ENCODE peak calls at places on chromosomes 5 and 9, in five cellular contexts. E is neural crest cell, D is upper lobe of left lung, N is breast epithelium, Z is A549. S is an unnamed sample.

GRCh38 chr9:121399883-121400607 is 30.0 kb upstream of the STOM start:
- DNase-seq in E (no peak), D (no peak), N (no peak), Z (peak), S (no peak)

GRCh38 chr5:147321569-147321968 is 86.7 kb downstream of the STK32A start:
- DNase-seq in E (no peak), D (no peak), N (no peak), Z (no peak), S (no peak)

GRCh38 chr5:173742432-173742816 is 126.0 kb upstream of the BOD1 start:
- DNase-seq in E (no peak), D (no peak), N (no peak), Z (no peak), S (no peak)

GRCh38 chr5:107867266-107867665 is 196.5 kb upstream of the EFNA5 start:
- DNase-seq in E (no peak), D (no peak), N (no peak), Z (no peak), S (no peak)

GRCh38 chr5:170121321-170121720 is 15.6 kb downstream of the FOXI1 start:
- DNase-seq in E (no peak), D (no peak), N (no peak), Z (no peak), S (peak)

GRCh38 chr5:53360811-53361210 is 119.6 kb upstream of the FST start:
- DNase-seq in E (no peak), D (no peak), N (no peak), Z (no peak), S (no peak)

GRCh38 chr5:161585798-161586197 is 39.3 kb upstream of the GABRB2 start:
- DNase-seq in E (no peak), D (no peak), N (no peak), Z (no peak), S (no peak)

GRCh38 chr5:88952344-88952743 is 69.4 kb upstream of the MEF2C start:
- DNase-seq in E (no peak), D (no peak), N (no peak), Z (no peak), S (no peak)

GRCh38 chr9:71223953-71224538 is 102.6 kb upstream of the TRPM3 start:
- DNase-seq in E (no peak), D (no peak), N (no peak), Z (no peak), S (no peak)

GRCh38 chr9:24479266-24479665 is 66.4 kb downstream of the IZUMO3 start:
- DNase-seq in E (no peak), D (no peak), N (no peak), Z (no peak), S (no peak)

GRCh38 chr9:79623799-79624721 is 52.3 kb downstream of the TLE4 start:
- DNase-seq in E (no peak), D (no peak), N (no peak), Z (peak), S (no peak)

GRCh38 chr5:71666321-71666720 is 52.8 kb upstream of the CARTPT start:
- DNase-seq in E (no peak), D (no peak), N (no peak), Z (no peak), S (no peak)

GRCh38 chr5:74256947-74257573 is 383.5 kb downstream of the ENC1 start:
- DNase-seq in E (no peak), D (no peak), N (no peak), Z (no peak), S (no peak)

GRCh38 chr5:139746691-139747582 is 48.7 kb upstream of the PSD2 start:
- DNase-seq in E (no peak), D (peak), N (no peak), Z (no peak), S (no peak)

GRCh38 chr9:109767404-109767803 is 12.6 kb upstream of the PALM2AKAP2 start:
- DNase-seq in E (no peak), D (no peak), N (no peak), Z (no peak), S (no peak)

GRCh38 chr9:133709716-133710571 is 28.2 kb downstream of the SARDH start:
- DNase-seq in E (no peak), D (peak), N (no peak), Z (no peak), S (no peak)

GRCh38 chr9:23557691-23558090 is 268.3 kb downstream of the ELAVL2 start:
- DNase-seq in E (no peak), D (no peak), N (no peak), Z (no peak), S (no peak)

GRCh38 chr5:148941810-148942209 is 115.4 kb downstream of the ADRB2 start:
- DNase-seq in E (no peak), D (no peak), N (no peak), Z (no peak), S (no peak)

GRCh38 chr5:68279960-68280359 is 64.4 kb downstream of the PIK3R1 start:
- DNase-seq in E (no peak), D (no peak), N (no peak), Z (no peak), S (no peak)

GRCh38 chr5:10705736-10706135 is 55.3 kb downstream of the DAP start:
- DNase-seq in E (no peak), D (no peak), N (no peak), Z (no peak), S (no peak)

GRCh38 chr5:171750316-171750788 is 35.3 kb upstream of the SMIM23 start:
- DNase-seq in E (no peak), D (peak), N (no peak), Z (peak), S (no peak)

GRCh38 chr5:35938518-35939227 is at the start of gene CAPSL:
- DNase-seq in E (peak), D (no peak), N (no peak), Z (no peak), S (no peak)

GRCh38 chr9:7936201-7936600 is 136.6 kb upstream of the DMAC1 start:
- DNase-seq in E (no peak), D (no peak), N (no peak), Z (no peak), S (no peak)

GRCh38 chr9:110282023-110282766 is 25.9 kb upstream of the TXN start:
- DNase-seq in E (no peak), D (no peak), N (no peak), Z (no peak), S (no peak)

GRCh38 chr9:109192732-109193361 is 25.8 kb upstream of the FRRS1L start:
- DNase-seq in E (no peak), D (no peak), N (no peak), Z (peak), S (no peak)

GRCh38 chr9:78405461-78405860 is 108.5 kb downstream of the PSAT1 start:
- DNase-seq in E (no peak), D (no peak), N (no peak), Z (no peak), S (no peak)

GRCh38 chr9:113574381-113575262 is 111.1 kb downstream of the RGS3 start:
- DNase-seq in E (no peak), D (no peak), N (peak), Z (no peak), S (no peak)

GRCh38 chr5:95605786-95606185 is 14.1 kb upstream of the GPR150 start:
- DNase-seq in E (no peak), D (no peak), N (no peak), Z (no peak), S (no peak)

GRCh38 chr5:111299831-111300432 is 75.7 kb downstream of the CAMK4 start:
- DNase-seq in E (no peak), D (no peak), N (no peak), Z (no peak), S (no peak)

GRCh38 chr5:5882706-5883105 is 460.2 kb downstream of the ICE1 start:
- DNase-seq in E (no peak), D (no peak), N (no peak), Z (no peak), S (peak)

GRCh38 chr5:179475211-179475840 is 75.0 kb upstream of the RUFY1 start:
- DNase-seq in E (no peak), D (peak), N (no peak), Z (no peak), S (no peak)
- TF ChIP-seq CTCF in E (no peak), D (no peak), N (no peak), Z (no peak), S (no peak)

GRCh38 chr5:57166250-57166649 is 7.6 kb upstream of the GPBP1 start:
- DNase-seq in E (no peak), D (no peak), N (no peak), Z (no peak), S (no peak)
- TF ChIP-seq CTCF in E (no peak), D (no peak), N (no peak), Z (no peak), S (no peak)

GRCh38 chr5:90135979-90136378 is 273.6 kb downstream of the CETN3 start:
- DNase-seq in E (no peak), D (peak), N (no peak), Z (no peak), S (no peak)
- TF ChIP-seq CTCF in E (peak), D (no peak), N (no peak), Z (no peak), S (peak)

GRCh38 chr5:86617756-86618577 is at the start of gene COX7C:
- DNase-seq in E (peak), D (peak), N (peak), Z (peak), S (peak)
- TF ChIP-seq CTCF in E (no peak), D (no peak), N (no peak), Z (no peak), S (no peak)

DNA sequence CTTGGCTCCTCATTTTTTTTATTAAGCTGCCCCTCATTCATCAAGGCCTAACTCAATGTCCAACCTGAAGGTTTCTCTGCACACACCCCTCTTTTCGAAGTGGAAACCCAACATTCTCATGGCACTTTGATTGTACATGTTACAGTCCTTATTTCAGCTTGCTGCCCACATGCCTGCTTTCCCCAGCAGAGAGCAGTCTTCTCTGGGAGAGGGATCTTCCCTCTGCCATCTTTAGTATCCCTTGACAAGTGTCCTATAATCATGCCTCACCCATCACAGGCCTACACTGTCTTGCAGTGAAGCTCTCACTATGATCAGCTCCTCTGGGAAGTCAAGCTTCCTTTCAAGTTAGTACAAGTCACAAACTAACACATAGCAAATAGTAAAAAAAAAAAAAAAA is 175.1 kb downstream of the ACER2 start:
- DNase-seq in E (no peak), D (no peak), N (no peak), Z (no peak), S (no peak)
- TF ChIP-seq CTCF in E (no peak), D (no peak), N (no peak), Z (no peak), S (no peak)

DNA sequence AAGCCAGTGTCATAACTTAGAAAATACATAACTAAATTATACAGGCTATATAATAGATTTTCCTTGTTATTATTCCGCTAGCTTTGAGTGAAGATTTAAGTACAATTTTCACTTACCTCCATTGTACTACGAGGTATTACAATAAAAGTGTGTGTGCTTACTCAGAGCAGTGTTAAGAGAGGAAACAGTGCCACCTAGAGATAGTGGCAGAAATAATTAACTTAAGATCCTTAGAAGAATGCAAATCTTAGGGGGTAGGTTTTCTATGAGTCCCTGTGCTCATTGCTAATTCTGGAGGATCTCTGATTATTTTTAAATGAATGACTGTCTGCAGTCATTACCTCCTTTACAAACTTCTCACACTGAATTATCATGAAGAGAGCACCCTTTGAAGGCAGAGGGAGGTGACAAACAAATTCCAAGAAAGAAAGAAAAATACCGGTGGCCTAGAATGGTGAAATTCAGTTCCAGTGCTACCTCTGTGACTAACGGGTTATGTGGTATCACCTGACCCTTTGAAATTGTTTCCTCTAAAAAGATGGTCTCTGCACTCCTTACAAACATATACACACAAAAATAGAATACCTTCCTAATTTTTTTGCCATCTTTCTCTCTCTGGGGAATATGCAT is 379.8 kb downstream of the TRIM36 start:
- DNase-seq in E (no peak), D (no peak), N (no peak), Z (peak), S (no peak)
- TF ChIP-seq CTCF in E (peak), D (no peak), N (no peak), Z (peak), S (peak)

GRCh38 chr9:18907927-18908625 is 124.9 kb downstream of the SAXO1 start:
- DNase-seq in E (no peak), D (peak), N (no peak), Z (no peak), S (peak)

GRCh38 chr9:18911714-18912342 is 121.2 kb downstream of the SAXO1 start:
- DNase-seq in E (no peak), D (peak), N (no peak), Z (no peak), S (peak)

GRCh38 chr9:18910435-18910834 is 122.6 kb downstream of the SAXO1 start:
- DNase-seq in E (no peak), D (no peak), N (no peak), Z (no peak), S (peak)

GRCh38 chr9:18909140-18910018 is 123.6 kb downstream of the SAXO1 start:
- DNase-seq in E (no peak), D (peak), N (no peak), Z (no peak), S (peak)

GRCh38 chr9:18910858-18911257 is 122.2 kb downstream of the SAXO1 start:
- DNase-seq in E (no peak), D (no peak), N (no peak), Z (no peak), S (peak)
- TF ChIP-seq CTCF in E (no peak), D (no peak), N (no peak), Z (no peak), S (no peak)

S was measured in osteocyte.